ENCODE peak calls at places on chromosome 4, in four cellular contexts. T, U, W and M are unnamed samples.

GRCh38 chr4:121514443-121514842 is 133.6 kb upstream of the QRFPR start:
- DNase-seq in T (no peak), W (no peak), U (no peak), M (no peak)

GRCh38 chr4:84470204-84470785 is 28.8 kb downstream of the NKX6-1 start:
- DNase-seq in W (no peak), T (no peak), U (no peak), M (no peak)

GRCh38 chr4:76781698-76782595 is 116.0 kb downstream of the SOWAHB start:
- DNase-seq in W (peak), U (peak), T (no peak), M (peak)

GRCh38 chr4:89753601-89754066 is 83.3 kb downstream of the SNCA start:
- DNase-seq in U (peak), T (no peak), W (no peak), M (peak)

GRCh38 chr4:173039617-173040176 is 128.9 kb upstream of the GALNT7 start:
- DNase-seq in T (no peak), U (no peak), W (peak), M (no peak)

GRCh38 chr4:82519776-82520175 is 42.0 kb downstream of the TMEM150C start:
- DNase-seq in W (no peak), U (no peak), T (no peak), M (no peak)

GRCh38 chr4:87150498-87151261 is 69.7 kb downstream of the KLHL8 start:
- DNase-seq in T (peak), W (peak), U (peak), M (peak)

GRCh38 chr4:25878676-25879075 is 15.9 kb upstream of the SEL1L3 start:
- DNase-seq in W (no peak), U (no peak), T (no peak), M (no peak)